ENCODE peak calls at places on chromosomes 1 and 21, in five cellular contexts. B is stimulated activated CD4-positive, alpha-beta T cell treated with anti-CD3 and anti-CD28 coated beads, Interleukin-4, amount 100 ng/mL, for 1 hour; I is NCI-H345; Y is activated CD4-positive, alpha-beta T cell treated with anti-CD3 and anti-CD28 coated beads for 1 hour; X is activated CD8-positive, alpha-beta memory T cell treated with anti-CD3 and anti-CD28 coated beads, Interleukin-2, amount 50 U/mL, for 48 hours. P is an unnamed sample.

GRCh38 chr21:46142581-46143473 is 12.6 kb downstream of the FTCD start:
- DNase-seq in X (no peak), I (no peak), Y (no peak), B (no peak), P (no peak)

GRCh38 chr1:65027699-65028358 is 61.5 kb upstream of the JAK1 start:
- DNase-seq in I (no peak), Y (no peak), X (no peak), B (no peak), P (no peak)

GRCh38 chr21:28547795-28548194 is 444.9 kb downstream of the LTN1 start:
- DNase-seq in I (no peak), Y (no peak), B (no peak), X (no peak), P (no peak)

GRCh38 chr1:83508485-83509151 is 490.3 kb downstream of the TTLL7 start:
- DNase-seq in X (no peak), B (peak), Y (peak), I (no peak), P (no peak)

GRCh38 chr1:65924471-65924870 is 131.8 kb downstream of the PDE4B start:
- DNase-seq in B (no peak), X (no peak), I (no peak), Y (no peak), P (no peak)

GRCh38 chr21:39852021-39852721 is 15.1 kb upstream of the PCP4 start:
- DNase-seq in X (no peak), Y (no peak), I (peak), B (no peak), P (no peak)

GRCh38 chr1:52190500-52191252 is 48.8 kb downstream of the ZFYVE9 start:
- DNase-seq in Y (no peak), B (no peak), X (no peak), I (no peak), P (no peak)

GRCh38 chr1:162110910-162111309 is 41.4 kb downstream of the NOS1AP start:
- DNase-seq in B (no peak), Y (no peak), X (no peak), I (no peak), P (no peak)

GRCh38 chr1:88780485-88780884 is 96.4 kb downstream of the PKN2 start:
- DNase-seq in B (no peak), I (peak), Y (no peak), X (no peak), P (no peak)

GRCh38 chr1:27365372-27366112 is 1.2 kb downstream of the MAP3K6 start:
- DNase-seq in Y (peak), I (peak), B (peak), X (peak), P (peak)

GRCh38 chr1:180309338-180309737 is 79.3 kb downstream of the LHX4 start:
- DNase-seq in I (no peak), B (no peak), X (no peak), Y (no peak), P (no peak)

GRCh38 chr1:58338081-58338480 is 208.4 kb downstream of the OMA1 start:
- DNase-seq in B (no peak), Y (no peak), I (no peak), X (no peak), P (no peak)

GRCh38 chr1:56644941-56645662 is at the start of gene PRKAA2:
- DNase-seq in X (peak), I (peak), B (peak), Y (no peak), P (peak)

P was measured in activated B cell treated with CpG ODN at 0.5 μM for 24 hours.